ENCODE peak calls at places on chromosomes 6 and 20, in six cellular contexts. One of them, this sample, is unnamed.

GRCh38 chr6:72788188-72788587 is 166.3 kb downstream of the KCNQ5 start:
- DNase-seq in globus pallidus: no peak
- DNase-seq in HCEC 1CT: peak
- DNase-seq in GF-D8: no peak
- DNase-seq in NCI-H1417: no peak
- DNase-seq in HFFc6: peak
- DNase-seq in this sample: peak

GRCh38 chr6:46504242-46504641 is 13.0 kb upstream of the RCAN2 start:
- DNase-seq in globus pallidus: no peak
- DNase-seq in HCEC 1CT: no peak
- DNase-seq in GF-D8: no peak
- DNase-seq in NCI-H1417: no peak
- DNase-seq in HFFc6: no peak
- DNase-seq in this sample: no peak

GRCh38 chr20:23162887-23163286 is 76.8 kb upstream of the CD93 start:
- DNase-seq in globus pallidus: no peak
- DNase-seq in HCEC 1CT: no peak
- DNase-seq in GF-D8: no peak
- DNase-seq in NCI-H1417: no peak
- DNase-seq in HFFc6: no peak
- DNase-seq in this sample: no peak

GRCh38 chr20:2767768-2768631 is 32.4 kb downstream of the CPXM1 start:
- DNase-seq in globus pallidus: no peak
- DNase-seq in HCEC 1CT: no peak
- DNase-seq in GF-D8: no peak
- DNase-seq in NCI-H1417: no peak
- DNase-seq in HFFc6: peak
- DNase-seq in this sample: peak

GRCh38 chr6:166307082-166307980 is 861 bp downstream of the PRR18 start:
- DNase-seq in globus pallidus: no peak
- DNase-seq in HCEC 1CT: no peak
- DNase-seq in GF-D8: no peak
- DNase-seq in NCI-H1417: no peak
- DNase-seq in HFFc6: no peak
- DNase-seq in this sample: no peak

GRCh38 chr6:167828325-167828956 is 1.7 kb downstream of the AFDN start:
- DNase-seq in globus pallidus: no peak
- DNase-seq in HCEC 1CT: no peak
- DNase-seq in GF-D8: no peak
- DNase-seq in NCI-H1417: no peak
- DNase-seq in HFFc6: no peak
- DNase-seq in this sample: no peak

GRCh38 chr6:143151381-143151780 is 90.7 kb downstream of the AIG1 start:
- DNase-seq in globus pallidus: no peak
- DNase-seq in HCEC 1CT: no peak
- DNase-seq in GF-D8: no peak
- DNase-seq in NCI-H1417: no peak
- DNase-seq in HFFc6: no peak
- DNase-seq in this sample: no peak

GRCh38 chr20:2991532-2991931 is 51.9 kb upstream of the GNRH2 start:
- DNase-seq in globus pallidus: no peak
- DNase-seq in HCEC 1CT: no peak
- DNase-seq in GF-D8: no peak
- DNase-seq in NCI-H1417: peak
- DNase-seq in HFFc6: no peak
- DNase-seq in this sample: no peak

GRCh38 chr20:17867546-17867945 is 101.0 kb downstream of the SNX5 start:
- DNase-seq in globus pallidus: no peak
- DNase-seq in HCEC 1CT: no peak
- DNase-seq in GF-D8: no peak
- DNase-seq in NCI-H1417: no peak
- DNase-seq in HFFc6: no peak
- DNase-seq in this sample: no peak

GRCh38 chr6:978937-979685 is 286.2 kb upstream of the EXOC2 start:
- DNase-seq in globus pallidus: no peak
- DNase-seq in HCEC 1CT: no peak
- DNase-seq in GF-D8: no peak
- DNase-seq in NCI-H1417: no peak
- DNase-seq in HFFc6: peak
- DNase-seq in this sample: peak

GRCh38 chr20:54162378-54162777 is 11.4 kb downstream of the CYP24A1 start:
- DNase-seq in globus pallidus: no peak
- DNase-seq in HCEC 1CT: no peak
- DNase-seq in GF-D8: no peak
- DNase-seq in NCI-H1417: no peak
- DNase-seq in HFFc6: no peak
- DNase-seq in this sample: no peak

GRCh38 chr6:112160745-112161144 is 73.4 kb downstream of the FAM229B start:
- DNase-seq in globus pallidus: no peak
- DNase-seq in HCEC 1CT: no peak
- DNase-seq in GF-D8: no peak
- DNase-seq in NCI-H1417: no peak
- DNase-seq in HFFc6: no peak
- DNase-seq in this sample: no peak

GRCh38 chr20:62835931-62836861 is 19.3 kb downstream of the COL9A3 start:
- DNase-seq in globus pallidus: no peak
- DNase-seq in HCEC 1CT: no peak
- DNase-seq in GF-D8: no peak
- DNase-seq in NCI-H1417: no peak
- DNase-seq in HFFc6: no peak
- DNase-seq in this sample: no peak

GRCh38 chr6:100663219-100663863 is 198.6 kb upstream of the SIM1 start:
- DNase-seq in globus pallidus: no peak
- DNase-seq in HCEC 1CT: peak
- DNase-seq in GF-D8: no peak
- DNase-seq in NCI-H1417: no peak
- DNase-seq in HFFc6: peak
- DNase-seq in this sample: peak

GRCh38 chr6:11632231-11632630 is 94.7 kb downstream of the TMEM170B start:
- DNase-seq in globus pallidus: no peak
- DNase-seq in HCEC 1CT: peak
- DNase-seq in GF-D8: no peak
- DNase-seq in NCI-H1417: no peak
- DNase-seq in HFFc6: peak
- DNase-seq in this sample: peak